ENCODE peak calls at places on chromosomes 1 and 21, in ten cellular contexts. One of them, this sample, is unnamed. For H3K9me3 and H3K4me1, the result is how much of the 10 kb centered on the place peaks cover.

GRCh38 chr1:210917560-210918214 is 216.3 kb downstream of the KCNH1 start:
- DNase-seq in fibroblast of lung: no peak
- DNase-seq in astrocyte: no peak
- DNase-seq in A549: no peak
- DNase-seq in effector memory CD4-positive, alpha-beta T cell: no peak
- DNase-seq in cardiac muscle cell: no peak
- DNase-seq in iPS DF 6.9: no peak
- DNase-seq in HCT116: no peak
- DNase-seq in left ventricle myocardium inferior: no peak
- DNase-seq in breast epithelium: no peak
- DNase-seq in this sample: no peak

GRCh38 chr1:40607921-40608320 is 57.6 kb downstream of the RIMS3 start:
- DNase-seq in iPS DF 6.9: no peak
- DNase-seq in breast epithelium: no peak
- DNase-seq in A549: no peak
- DNase-seq in left ventricle myocardium inferior: no peak
- DNase-seq in astrocyte: no peak
- DNase-seq in cardiac muscle cell: no peak
- DNase-seq in effector memory CD4-positive, alpha-beta T cell: no peak
- DNase-seq in HCT116: no peak
- DNase-seq in fibroblast of lung: no peak
- DNase-seq in this sample: no peak

GRCh38 chr1:41109316-41110263 is 88.1 kb upstream of the SLFNL1 start:
- DNase-seq in effector memory CD4-positive, alpha-beta T cell: no peak
- DNase-seq in breast epithelium: no peak
- DNase-seq in astrocyte: peak
- DNase-seq in HCT116: peak
- DNase-seq in fibroblast of lung: peak
- DNase-seq in iPS DF 6.9: no peak
- DNase-seq in cardiac muscle cell: no peak
- DNase-seq in left ventricle myocardium inferior: no peak
- DNase-seq in A549: peak
- DNase-seq in this sample: no peak

GRCh38 chr21:42671778-42672593 is 18.6 kb downstream of the PDE9A start:
- DNase-seq in cardiac muscle cell: no peak
- DNase-seq in fibroblast of lung: no peak
- DNase-seq in left ventricle myocardium inferior: no peak
- DNase-seq in effector memory CD4-positive, alpha-beta T cell: no peak
- DNase-seq in astrocyte: peak
- DNase-seq in HCT116: no peak
- DNase-seq in A549: no peak
- DNase-seq in iPS DF 6.9: no peak
- DNase-seq in breast epithelium: no peak
- DNase-seq in this sample: no peak

GRCh38 chr1:206662396-206663092 is 22.2 kb upstream of the MAPKAPK2 start:
- DNase-seq in left ventricle myocardium inferior: no peak
- DNase-seq in A549: no peak
- DNase-seq in HCT116: no peak
- DNase-seq in iPS DF 6.9: no peak
- DNase-seq in effector memory CD4-positive, alpha-beta T cell: no peak
- DNase-seq in fibroblast of lung: no peak
- DNase-seq in astrocyte: no peak
- DNase-seq in breast epithelium: no peak
- DNase-seq in cardiac muscle cell: no peak
- DNase-seq in this sample: no peak

GRCh38 chr1:50349242-50349565 is 74.0 kb downstream of the DMRTA2 start:
- DNase-seq in iPS DF 6.9: no peak
- DNase-seq in left ventricle myocardium inferior: no peak
- DNase-seq in fibroblast of lung: no peak
- DNase-seq in HCT116: no peak
- DNase-seq in cardiac muscle cell: no peak
- DNase-seq in breast epithelium: no peak
- DNase-seq in effector memory CD4-positive, alpha-beta T cell: no peak
- DNase-seq in A549: no peak
- DNase-seq in astrocyte: no peak
- DNase-seq in this sample: no peak

GRCh38 chr1:202615501-202616354 is 94.5 kb downstream of the SYT2 start:
- DNase-seq in astrocyte: peak
- DNase-seq in left ventricle myocardium inferior: peak
- DNase-seq in breast epithelium: no peak
- DNase-seq in effector memory CD4-positive, alpha-beta T cell: no peak
- DNase-seq in fibroblast of lung: peak
- DNase-seq in A549: no peak
- DNase-seq in iPS DF 6.9: no peak
- DNase-seq in HCT116: no peak
- DNase-seq in cardiac muscle cell: peak
- DNase-seq in this sample: no peak

GRCh38 chr1:229432905-229433304 is 989 bp downstream of the ACTA1 start:
- DNase-seq in HCT116: no peak
- DNase-seq in cardiac muscle cell: no peak
- DNase-seq in left ventricle myocardium inferior: no peak
- DNase-seq in breast epithelium: no peak
- DNase-seq in fibroblast of lung: no peak
- DNase-seq in effector memory CD4-positive, alpha-beta T cell: no peak
- DNase-seq in astrocyte: no peak
- DNase-seq in A549: no peak
- DNase-seq in iPS DF 6.9: no peak
- DNase-seq in this sample: no peak

GRCh38 chr21:16330340-16331319 is 600.8 kb downstream of the USP25 start:
- DNase-seq in HCT116: peak
- DNase-seq in fibroblast of lung: peak
- DNase-seq in cardiac muscle cell: peak
- DNase-seq in iPS DF 6.9: peak
- DNase-seq in effector memory CD4-positive, alpha-beta T cell: no peak
- DNase-seq in A549: peak
- DNase-seq in breast epithelium: no peak
- DNase-seq in astrocyte: peak
- DNase-seq in left ventricle myocardium inferior: no peak
- DNase-seq in this sample: no peak

GRCh38 chr1:207996632-207997031 is 85.7 kb upstream of the CD34 start:
- DNase-seq in effector memory CD4-positive, alpha-beta T cell: no peak
- DNase-seq in A549: no peak
- DNase-seq in iPS DF 6.9: no peak
- DNase-seq in left ventricle myocardium inferior: no peak
- DNase-seq in HCT116: no peak
- DNase-seq in breast epithelium: no peak
- DNase-seq in astrocyte: no peak
- DNase-seq in cardiac muscle cell: no peak
- DNase-seq in fibroblast of lung: no peak
- DNase-seq in this sample: no peak

GRCh38 chr1:54356680-54357147 is 49.5 kb downstream of the SSBP3 start:
- DNase-seq in HCT116: no peak
- DNase-seq in left ventricle myocardium inferior: no peak
- DNase-seq in astrocyte: no peak
- DNase-seq in fibroblast of lung: no peak
- DNase-seq in breast epithelium: no peak
- DNase-seq in iPS DF 6.9: no peak
- DNase-seq in effector memory CD4-positive, alpha-beta T cell: no peak
- DNase-seq in A549: no peak
- DNase-seq in cardiac muscle cell: no peak
- DNase-seq in this sample: no peak

GRCh38 chr1:66764994-66765578 is 12.8 kb downstream of the DYNLT5 start:
- DNase-seq in left ventricle myocardium inferior: no peak
- DNase-seq in fibroblast of lung: peak
- DNase-seq in cardiac muscle cell: peak
- DNase-seq in HCT116: peak
- DNase-seq in effector memory CD4-positive, alpha-beta T cell: no peak
- DNase-seq in A549: peak
- DNase-seq in astrocyte: peak
- DNase-seq in breast epithelium: no peak
- DNase-seq in iPS DF 6.9: no peak
- DNase-seq in this sample: no peak

DNA sequence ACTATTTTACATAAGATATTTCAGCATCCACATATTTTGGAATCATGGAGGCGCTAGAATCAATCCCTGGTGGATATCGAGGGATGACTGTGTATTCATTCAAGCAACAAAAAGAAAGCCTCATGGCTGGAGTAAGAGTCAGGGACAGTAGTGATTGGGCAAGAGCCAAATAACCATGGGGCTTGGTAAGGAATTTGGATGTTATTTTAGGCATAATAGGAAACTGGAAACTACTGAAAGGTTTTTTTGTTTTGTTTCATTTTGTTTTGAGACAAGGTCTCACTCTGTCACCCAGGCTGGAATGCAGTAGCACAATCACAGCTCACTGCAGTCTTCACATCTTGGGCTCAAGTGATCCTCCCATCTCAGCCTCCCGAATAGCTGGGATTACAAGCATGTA is 33.8 kb upstream of the EYA3 start:
- DNase-seq in cardiac muscle cell: no peak
- DNase-seq in astrocyte: peak
- DNase-seq in left ventricle myocardium inferior: no peak
- DNase-seq in breast epithelium: no peak
- DNase-seq in A549: no peak
- DNase-seq in effector memory CD4-positive, alpha-beta T cell: no peak
- DNase-seq in iPS DF 6.9: no peak
- DNase-seq in HCT116: no peak
- DNase-seq in fibroblast of lung: no peak
- DNase-seq in this sample: no peak
- H3K4me3 ChIP-seq in cardiac muscle cell: no peak
- H3K4me3 ChIP-seq in astrocyte: no peak
- H3K4me3 ChIP-seq in left ventricle myocardium inferior: no peak
- H3K4me3 ChIP-seq in breast epithelium: no peak
- H3K4me3 ChIP-seq in A549: no peak
- H3K4me3 ChIP-seq in effector memory CD4-positive, alpha-beta T cell: no peak
- H3K4me3 ChIP-seq in iPS DF 6.9: no peak
- H3K4me3 ChIP-seq in HCT116: no peak
- H3K4me3 ChIP-seq in fibroblast of lung: no peak
- H3K4me3 ChIP-seq in this sample: no peak

GRCh38 chr1:80272495-80272894 is 1266.0 kb upstream of the ADGRL4 start:
- DNase-seq in cardiac muscle cell: no peak
- DNase-seq in HCT116: no peak
- DNase-seq in A549: no peak
- DNase-seq in iPS DF 6.9: no peak
- DNase-seq in left ventricle myocardium inferior: no peak
- DNase-seq in breast epithelium: no peak
- DNase-seq in astrocyte: no peak
- DNase-seq in fibroblast of lung: no peak
- DNase-seq in effector memory CD4-positive, alpha-beta T cell: no peak
- DNase-seq in this sample: no peak
- H3K9me3 ChIP-seq in cardiac muscle cell: under half
- H3K9me3 ChIP-seq in HCT116: under half
- H3K9me3 ChIP-seq in A549: under half
- H3K9me3 ChIP-seq in iPS DF 6.9: under half
- H3K9me3 ChIP-seq in left ventricle myocardium inferior: under half
- H3K9me3 ChIP-seq in breast epithelium: under half
- H3K9me3 ChIP-seq in astrocyte: under half
- H3K9me3 ChIP-seq in fibroblast of lung: under half
- H3K9me3 ChIP-seq in effector memory CD4-positive, alpha-beta T cell: under half
- H3K9me3 ChIP-seq in this sample: under half

DNA sequence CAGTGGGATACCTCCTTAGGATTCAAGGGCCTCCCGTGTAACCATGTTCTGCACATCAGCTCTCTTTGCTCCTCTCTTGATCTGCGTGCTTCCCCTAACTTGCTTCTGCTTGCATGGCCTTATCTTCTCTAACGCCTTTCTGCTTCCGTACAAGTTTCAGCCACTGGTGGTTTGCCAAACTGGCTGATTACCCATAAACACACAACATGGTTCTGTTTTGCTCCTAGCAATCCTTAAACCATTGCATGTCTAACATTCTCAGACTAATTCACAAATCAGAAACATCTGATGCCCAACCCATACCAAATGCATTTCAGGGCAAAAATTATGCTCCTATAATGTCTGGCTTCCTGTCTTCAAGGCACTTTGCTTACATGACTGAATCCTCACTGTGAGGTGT is 166.4 kb downstream of the PBX1 start:
- DNase-seq in effector memory CD4-positive, alpha-beta T cell: no peak
- DNase-seq in cardiac muscle cell: no peak
- DNase-seq in left ventricle myocardium inferior: no peak
- DNase-seq in A549: no peak
- DNase-seq in astrocyte: no peak
- DNase-seq in HCT116: no peak
- DNase-seq in breast epithelium: no peak
- DNase-seq in fibroblast of lung: peak
- DNase-seq in iPS DF 6.9: no peak
- DNase-seq in this sample: no peak
- H3K4me1 ChIP-seq in effector memory CD4-positive, alpha-beta T cell: under half
- H3K4me1 ChIP-seq in cardiac muscle cell: under half
- H3K4me1 ChIP-seq in left ventricle myocardium inferior: half or more
- H3K4me1 ChIP-seq in A549: under half
- H3K4me1 ChIP-seq in astrocyte: under half
- H3K4me1 ChIP-seq in HCT116: under half
- H3K4me1 ChIP-seq in breast epithelium: under half
- H3K4me1 ChIP-seq in fibroblast of lung: under half
- H3K4me1 ChIP-seq in iPS DF 6.9: under half
- H3K4me1 ChIP-seq in this sample: under half

DNA sequence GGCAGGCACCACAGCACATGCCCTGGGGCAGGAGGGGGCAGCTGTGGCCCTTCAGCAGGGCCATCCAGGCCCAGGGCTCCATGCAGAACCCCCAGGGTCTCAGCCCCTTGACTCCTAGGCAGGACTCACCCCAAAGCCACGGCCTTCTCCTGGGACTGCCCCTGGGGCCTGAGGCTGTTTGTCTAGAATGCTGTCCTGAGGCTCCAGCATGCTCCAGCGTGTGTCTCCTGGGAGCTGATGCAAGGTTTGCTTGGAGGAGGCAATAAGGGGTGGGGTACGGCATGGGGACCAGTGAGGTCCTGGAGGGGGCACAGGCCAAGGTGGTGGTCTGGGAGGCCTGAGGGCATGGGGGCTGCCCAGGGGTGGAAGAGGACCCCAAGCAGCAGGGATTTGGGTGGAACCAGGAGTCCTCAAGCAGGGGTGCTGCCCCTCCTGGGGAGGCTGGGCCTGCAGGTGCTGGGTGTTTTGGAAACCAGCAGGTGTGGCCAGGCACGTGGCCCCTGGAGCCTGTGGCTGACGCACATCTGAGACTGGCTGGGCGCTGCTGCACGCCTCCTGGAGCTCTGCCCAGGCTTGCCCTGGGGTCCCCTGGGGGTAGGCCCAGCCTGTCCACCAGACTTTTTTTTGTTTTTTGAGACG is 7.8 kb upstream of the CALML6 start:
- DNase-seq in A549: no peak
- DNase-seq in left ventricle myocardium inferior: no peak
- DNase-seq in fibroblast of lung: peak
- DNase-seq in astrocyte: no peak
- DNase-seq in HCT116: peak
- DNase-seq in effector memory CD4-positive, alpha-beta T cell: no peak
- DNase-seq in cardiac muscle cell: no peak
- DNase-seq in breast epithelium: peak
- DNase-seq in iPS DF 6.9: no peak
- DNase-seq in this sample: no peak
- H3K4me3 ChIP-seq in A549: no peak
- H3K4me3 ChIP-seq in left ventricle myocardium inferior: no peak
- H3K4me3 ChIP-seq in fibroblast of lung: no peak
- H3K4me3 ChIP-seq in astrocyte: no peak
- H3K4me3 ChIP-seq in HCT116: no peak
- H3K4me3 ChIP-seq in effector memory CD4-positive, alpha-beta T cell: no peak
- H3K4me3 ChIP-seq in cardiac muscle cell: no peak
- H3K4me3 ChIP-seq in breast epithelium: no peak
- H3K4me3 ChIP-seq in iPS DF 6.9: no peak
- H3K4me3 ChIP-seq in this sample: no peak

DNA sequence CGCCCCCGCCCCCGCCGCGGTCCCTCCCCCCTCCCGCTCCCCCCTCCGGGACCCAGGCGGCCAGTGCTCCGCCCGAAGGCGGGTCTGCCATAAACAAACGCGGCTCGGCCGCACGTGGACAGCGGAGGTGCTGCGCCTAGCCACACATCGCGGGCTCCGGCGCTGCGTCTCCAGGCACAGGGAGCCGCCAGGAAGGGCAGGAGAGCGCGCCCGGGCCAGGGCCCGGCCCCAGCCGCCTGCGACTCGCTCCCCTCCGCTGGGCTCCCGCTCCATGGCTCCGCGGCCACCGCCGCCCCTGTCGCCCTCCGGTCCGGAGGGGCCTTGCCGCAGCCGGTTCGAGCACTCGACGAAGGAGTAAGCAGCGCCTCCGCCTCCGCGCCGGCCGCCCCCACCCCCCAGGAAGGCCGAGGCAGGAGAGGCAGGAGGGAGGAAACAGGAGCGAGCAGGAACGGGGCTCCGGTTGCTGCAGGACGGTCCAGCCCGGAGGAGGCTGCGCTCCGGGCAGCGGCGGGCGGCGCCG is at the start of gene SIM2:
- DNase-seq in effector memory CD4-positive, alpha-beta T cell: no peak
- DNase-seq in astrocyte: no peak
- DNase-seq in A549: no peak
- DNase-seq in breast epithelium: no peak
- DNase-seq in fibroblast of lung: no peak
- DNase-seq in left ventricle myocardium inferior: no peak
- DNase-seq in iPS DF 6.9: no peak
- DNase-seq in cardiac muscle cell: peak
- DNase-seq in HCT116: peak
- DNase-seq in this sample: peak
- H3K9me3 ChIP-seq in effector memory CD4-positive, alpha-beta T cell: under half
- H3K9me3 ChIP-seq in astrocyte: under half
- H3K9me3 ChIP-seq in A549: under half
- H3K9me3 ChIP-seq in breast epithelium: under half
- H3K9me3 ChIP-seq in fibroblast of lung: under half
- H3K9me3 ChIP-seq in left ventricle myocardium inferior: under half
- H3K9me3 ChIP-seq in iPS DF 6.9: under half
- H3K9me3 ChIP-seq in cardiac muscle cell: under half
- H3K9me3 ChIP-seq in HCT116: under half
- H3K9me3 ChIP-seq in this sample: under half